ENCODE peak calls at places on chromosomes 16 and 17, in four cellular contexts. J, D, S and N are unnamed samples.

GRCh38 chr16:24367186-24367585 is 111.1 kb downstream of the CACNG3 start:
- DNase-seq in J (no peak), S (no peak), D (no peak), N (no peak)

GRCh38 chr17:42120161-42121065 is 754 bp downstream of the KAT2A start:
- DNase-seq in S (no peak), J (no peak), D (no peak), N (no peak)

GRCh38 chr17:38579934-38580333 is 25.8 kb downstream of the SRCIN1 start:
- DNase-seq in J (peak; percentile 39), D (no peak), S (no peak), N (peak; percentile 53)

GRCh38 chr17:31524926-31525800 is 133.7 kb downstream of the RAB11FIP4 start:
- DNase-seq in J (peak; percentile 93), S (peak; percentile 87), D (peak; percentile 78), N (peak; percentile 95)

GRCh38 chr17:83100220-83100852 is 20.9 kb downstream of the METRNL start:
- DNase-seq in D (no peak), J (no peak), S (no peak), N (no peak)

GRCh38 chr16:74771656-74772315 is 2.8 kb downstream of the FA2H start:
- DNase-seq in D (no peak), J (no peak), S (no peak), N (no peak)

GRCh38 chr16:82070656-82071369 is 35.8 kb downstream of the HSD17B2 start:
- DNase-seq in S (no peak), D (peak; percentile 8), J (peak; percentile 51), N (peak; percentile 29)

GRCh38 chr16:28491970-28492474 is at the start of gene CLN3:
- DNase-seq in D (peak; percentile 92), J (peak; percentile 94), S (peak; percentile 87), N (peak; percentile 97)

GRCh38 chr17:55825213-55825612 is 74.4 kb downstream of the PCTP start:
- DNase-seq in J (no peak), D (no peak), S (no peak), N (peak; percentile 6)

GRCh38 chr16:47063011-47063724 is 80.6 kb downstream of the NETO2 start:
- DNase-seq in S (no peak), J (no peak), D (no peak), N (no peak)

GRCh38 chr16:48810436-48810802 is 200.4 kb upstream of the N4BP1 start:
- DNase-seq in J (no peak), S (no peak), D (no peak), N (no peak)

GRCh38 chr17:69082696-69083095 is 22.0 kb upstream of the ABCA9 start:
- DNase-seq in J (no peak), D (no peak), S (no peak), N (no peak)

GRCh38 chr16:54734156-54734555 is 196.5 kb upstream of the IRX5 start:
- DNase-seq in J (no peak), S (no peak), D (no peak), N (no peak)

GRCh38 chr16:58365623-58366022 is 26.6 kb upstream of the GINS3 start:
- DNase-seq in S (no peak), J (no peak), D (no peak), N (no peak)

GRCh38 chr16:86294535-86294934 is 215.8 kb upstream of the FOXF1 start:
- DNase-seq in J (no peak), S (no peak), D (no peak), N (no peak)

GRCh38 chr16:48137822-48138221 is 18.0 kb downstream of the ABCC12 start:
- DNase-seq in D (no peak), J (no peak), S (no peak), N (no peak)

GRCh38 chr16:526181-527014 is 1.1 kb upstream of the CAPN15 start:
- DNase-seq in J (peak; percentile 56), D (no peak), S (peak; percentile 65), N (peak; percentile 37)

GRCh38 chr17:58572846-58573245 is 58.4 kb upstream of the MTMR4 start:
- DNase-seq in S (no peak), J (no peak), D (no peak), N (no peak)

GRCh38 chr17:60817187-60817586 is 139.5 kb downstream of the BCAS3 start:
- DNase-seq in S (no peak), D (peak; percentile 6), J (peak; percentile 91), N (peak; percentile 79)

GRCh38 chr17:33580215-33580614 is 287.1 kb upstream of the ASIC2 start:
- DNase-seq in J (no peak), D (no peak), S (no peak), N (no peak)

GRCh38 chr16:12826559-12826958 is 22.9 kb upstream of the CPPED1 start:
- DNase-seq in J (no peak), D (no peak), S (no peak), N (no peak)